ENCODE peak calls at places on chromosomes 7 and 10, in seven cellular contexts. S is OCI-LY7; F is T-helper 9 cell; L is astrocyte of the spinal cord; A is activated T-cell treated with anti-CD3 and anti-CD28 coated beads, Interleukin-2, amount 50 U/mL, for 48 hours; K is neural crest cell; T is EL. U is an unnamed sample.

GRCh38 chr10:15374156-15374555 is 3.1 kb upstream of the FAM171A1 start:
- DNase-seq in A (no peak), K (no peak), S (no peak), F (no peak), T (no peak), L (no peak), U (no peak)

GRCh38 chr7:91579837-91580236 is 300.7 kb downstream of the MTERF1 start:
- DNase-seq in F (no peak), A (no peak), L (no peak), T (no peak), K (no peak), S (no peak), U (no peak)

GRCh38 chr10:1575481-1576244 is 161.7 kb downstream of the ADARB2 start:
- DNase-seq in K (no peak), L (no peak), A (no peak), T (no peak), F (no peak), S (peak), U (no peak)

GRCh38 chr7:95766086-95766485 is 6.3 kb upstream of the DYNC1I1 start:
- DNase-seq in L (no peak), A (no peak), S (no peak), K (no peak), F (no peak), T (no peak), U (no peak)

GRCh38 chr7:43384585-43385308 is 198.2 kb upstream of the STK17A start:
- DNase-seq in A (no peak), S (no peak), F (no peak), L (no peak), K (no peak), T (no peak), U (no peak)

GRCh38 chr10:132743925-132744490 is 41.9 kb downstream of the NKX6-2 start:
- DNase-seq in L (peak), A (no peak), T (no peak), F (no peak), S (no peak), K (no peak), U (no peak)

GRCh38 chr7:70799841-70800405 is 332.0 kb upstream of the GALNT17 start:
- DNase-seq in K (no peak), A (no peak), T (no peak), F (no peak), L (no peak), S (no peak), U (no peak)

GRCh38 chr10:28722065-28722803 is 44.9 kb downstream of the BAMBI start:
- DNase-seq in S (no peak), A (peak), L (peak), K (peak), T (peak), F (no peak), U (peak)

GRCh38 chr7:80273327-80273726 is 138.7 kb downstream of the GNAI1 start:
- DNase-seq in L (peak), F (no peak), A (no peak), K (no peak), T (peak), S (no peak), U (peak)